ENCODE peak calls at places on chromosomes 12 and 14, in four cellular contexts. I is lower lobe of right lung, D is ovary, A is lung. P is an unnamed sample. For H3K4me1 and H3K9me3, the result is how much of the 10 kb centered on the place peaks cover.

GRCh38 chr12:3231399-3231876 is 154.3 kb downstream of the TSPAN9 start:
- DNase-seq in I (no peak), A (no peak), D (no peak), P (no peak)

GRCh38 chr12:108231909-108232434 is 102.9 kb downstream of the WSCD2 start:
- DNase-seq in I (no peak), D (no peak), A (no peak), P (no peak)

GRCh38 chr12:63228853-63229252 is 77.9 kb upstream of the AVPR1A start:
- DNase-seq in D (no peak), A (no peak), I (no peak), P (no peak)

GRCh38 chr12:61870658-61871559 is 389.3 kb upstream of the USP15 start:
- DNase-seq in I (no peak), D (no peak), A (no peak), P (no peak)

GRCh38 chr12:114371250-114371649 is 34.7 kb downstream of the TBX5 start:
- DNase-seq in A (no peak), D (no peak), I (no peak), P (no peak)

GRCh38 chr14:58637040-58637390 is 747 bp upstream of the DACT1 start:
- DNase-seq in D (peak), I (no peak), A (no peak), P (peak)

GRCh38 chr12:64004639-64005038 is 160.1 kb downstream of the SRGAP1 start:
- DNase-seq in A (no peak), I (no peak), D (no peak), P (no peak)

GRCh38 chr12:128729628-128730121 is 94.1 kb downstream of the SLC15A4 start:
- DNase-seq in A (no peak), I (no peak), D (no peak), P (no peak)

GRCh38 chr14:76958975-76959710 is 69.4 kb downstream of the IRF2BPL start:
- DNase-seq in I (no peak), A (no peak), D (no peak), P (peak)

GRCh38 chr12:38904932-38905479 is 385 bp downstream of the CPNE8 start:
- DNase-seq in D (peak), A (peak), I (peak), P (no peak)

GRCh38 chr14:99260652-99261551 is 11.1 kb downstream of the BCL11B start:
- DNase-seq in D (no peak), A (no peak), I (no peak), P (no peak)

GRCh38 chr14:31950760-31951637 is 126.1 kb upstream of the ARHGAP5 start:
- DNase-seq in I (no peak), A (no peak), D (peak), P (peak)

GRCh38 chr12:75482636-75483035 is 2.1 kb downstream of the GLIPR1 start:
- DNase-seq in A (no peak), I (no peak), D (no peak), P (peak)

GRCh38 chr12:30792648-30793499 is 38.1 kb upstream of the CAPRIN2 start:
- DNase-seq in I (no peak), A (no peak), D (no peak), P (no peak)

GRCh38 chr12:119556830-119557229 is 36.7 kb upstream of the TMEM233 start:
- DNase-seq in D (no peak), I (no peak), A (no peak), P (no peak)

GRCh38 chr14:95185452-95186392 is 28.4 kb upstream of the DICER1 start:
- DNase-seq in D (peak), I (peak), A (peak), P (no peak)

GRCh38 chr12:120762093-120762492 is 36.5 kb downstream of the ACADS start:
- DNase-seq in I (no peak), D (no peak), A (peak), P (no peak)

GRCh38 chr14:76546426-76547221 is 170.7 kb downstream of the ESRRB start:
- DNase-seq in I (no peak), D (no peak), A (no peak), P (no peak)

GRCh38 chr12:87305481-87305880 is 723.7 kb downstream of the C12orf50 start:
- DNase-seq in I (no peak), D (no peak), A (no peak), P (no peak)

GRCh38 chr12:50625029-50625875 is 120.5 kb downstream of the DIP2B start:
- DNase-seq in A (no peak), D (no peak), I (no peak), P (no peak)

GRCh38 chr12:65232490-65233077 is 45.9 kb upstream of the MSRB3 start:
- DNase-seq in I (no peak), D (no peak), A (no peak), P (no peak)

GRCh38 chr12:6532051-6532926 is 2.0 kb upstream of the GAPDH start:
- DNase-seq in A (no peak), I (no peak), D (no peak), P (peak)

GRCh38 chr14:104688505-104688754 is 988 bp upstream of the INF2 start:
- DNase-seq in D (no peak), I (no peak), A (no peak), P (no peak)
- H3K4me1 ChIP-seq in D (under half), I (half or more), A (under half), P (under half)

GRCh38 chr12:34390171-34390841 is 368.0 kb downstream of the ALG10 start:
- DNase-seq in I (peak), A (no peak), D (no peak), P (no peak)
- H3K9me3 ChIP-seq in I (under half), A (half or more), D (under half), P (under half)

GRCh38 chr14:64444140-64444539 is 21.2 kb upstream of the AKAP5 start:
- DNase-seq in D (no peak), I (no peak), A (no peak), P (no peak)

GRCh38 chr14:64442300-64442988 is 22.9 kb upstream of the AKAP5 start:
- DNase-seq in I (no peak), A (peak), D (no peak), P (no peak)

GRCh38 chr14:64438181-64438839 is 27.0 kb upstream of the AKAP5 start:
- DNase-seq in D (peak), A (no peak), I (no peak), P (peak)

GRCh38 chr14:64439141-64439540 is 26.2 kb upstream of the AKAP5 start:
- DNase-seq in A (no peak), I (no peak), D (no peak), P (no peak)

DNA sequence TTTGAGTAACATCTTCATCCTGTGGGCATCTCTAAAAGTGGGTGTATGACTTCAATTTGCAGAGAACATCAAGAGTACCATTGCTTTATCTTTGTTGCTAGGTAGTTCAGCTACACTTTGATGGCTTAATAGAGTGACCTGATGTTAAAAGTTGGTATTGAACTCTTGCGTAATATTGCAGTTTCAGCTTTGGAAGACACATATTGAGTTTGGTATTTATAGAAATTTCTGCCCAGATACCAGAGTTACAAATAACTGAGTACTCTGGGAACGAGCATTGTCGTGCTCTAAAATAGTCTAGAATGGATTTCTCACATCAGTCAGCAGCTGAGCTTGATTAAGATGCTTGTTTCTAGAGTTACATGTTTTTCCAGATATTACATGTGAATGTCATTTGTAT is 24.8 kb upstream of the AKAP5 start:
- DNase-seq in A (no peak), D (no peak), I (no peak), P (no peak)
- H3K4me1 ChIP-seq in A (under half), D (under half), I (under half), P (under half)

DNA sequence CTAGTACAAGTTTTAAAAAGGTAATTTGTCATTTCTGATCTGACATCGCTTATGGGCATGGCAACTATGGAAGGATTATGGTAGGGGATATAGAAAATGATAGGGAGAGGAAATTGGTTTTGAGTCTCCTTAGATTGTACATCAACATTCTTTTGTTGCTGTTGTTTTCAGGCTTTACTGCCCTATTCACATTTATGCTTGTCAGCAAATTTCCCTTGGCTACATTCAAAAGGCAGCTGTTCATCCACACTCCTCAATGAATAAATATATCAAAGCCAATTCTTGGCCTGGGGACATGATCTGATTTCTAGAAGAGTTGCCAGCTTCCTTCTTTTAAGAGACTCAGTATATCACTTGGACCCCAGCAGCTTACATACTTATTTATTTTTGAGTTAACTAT is 283.4 kb downstream of the CEP128 start:
- DNase-seq in I (no peak), D (no peak), A (no peak), P (no peak)
- H3K9me3 ChIP-seq in I (under half), D (under half), A (under half), P (under half)

DNA sequence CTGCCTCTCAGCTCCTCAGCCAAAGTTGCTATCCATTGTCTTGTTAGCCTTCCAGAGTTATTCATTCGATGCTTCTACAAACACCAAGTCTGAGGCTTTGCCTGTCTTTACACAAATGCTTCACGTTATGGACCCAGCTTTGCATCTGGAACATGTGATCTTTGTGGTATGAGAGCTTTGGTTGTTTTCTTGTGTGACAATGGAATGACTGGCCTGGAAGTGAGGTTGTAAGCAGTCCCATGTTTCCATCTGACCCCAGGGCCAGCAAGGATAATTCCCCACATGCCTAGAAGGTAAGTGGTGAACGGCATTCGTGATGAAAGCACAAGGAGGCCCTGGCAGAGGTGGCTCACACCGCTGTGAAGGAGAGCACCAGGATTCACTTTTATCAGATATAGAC is 866.7 kb upstream of the TMEM132C start:
- DNase-seq in I (no peak), A (no peak), D (no peak), P (peak)
- H3K4me1 ChIP-seq in I (under half), A (under half), D (under half), P (under half)

GRCh38 chr14:30129795-30130194 is 202.1 kb upstream of the PRKD1 start:
- DNase-seq in I (no peak), A (no peak), D (no peak), P (no peak)
- H3K9me3 ChIP-seq in I (under half), A (under half), D (under half), P (under half)

P was measured in SJSA1.